ENCODE peak calls at places on chromosomes 12 and 14, in eight cellular contexts. J is Right ventricle myocardium inferior, B is C1 segment of cervical spinal cord, D is HT1080, P is NCI-H748 treated with DMSO at 0.1 percent for 48 hours, T is fibroblast of lung, F is T-helper 1 cell, K is hepatic stellate cell. G is an unnamed sample.

GRCh38 chr12:47820631-47821345 is 1.1 kb upstream of the HDAC7 start:
- DNase-seq in B (no peak), J (peak; percentile 90), K (peak; percentile 97), P (no peak), T (peak; percentile 95), F (no peak), D (peak; percentile 92), G (no peak)

GRCh38 chr14:32711103-32711680 is 227.5 kb upstream of the NPAS3 start:
- DNase-seq in D (peak; percentile 39), J (no peak), T (peak; percentile 64), F (peak; percentile 2), B (no peak), K (no peak), P (peak; percentile 66), G (no peak)

GRCh38 chr14:58965601-58966000 is 222.9 kb upstream of the DAAM1 start:
- DNase-seq in D (no peak), P (no peak), K (no peak), J (no peak), F (no peak), T (no peak), B (no peak), G (no peak)

GRCh38 chr14:67623114-67623513 is 3.4 kb downstream of the ARG2 start:
- DNase-seq in F (no peak), K (peak; percentile 8), J (no peak), T (peak; percentile 57), D (peak; percentile 68), B (no peak), P (no peak), G (no peak)

GRCh38 chr14:99057684-99058083 is 214.3 kb downstream of the BCL11B start:
- DNase-seq in D (no peak), B (no peak), P (no peak), T (no peak), F (no peak), J (no peak), K (no peak), G (no peak)

GRCh38 chr14:54450535-54450934 is 9.4 kb upstream of the CNIH1 start:
- DNase-seq in K (no peak), P (no peak), T (peak; percentile 72), J (no peak), F (no peak), D (peak; percentile 21), B (no peak), G (no peak)

GRCh38 chr12:92036771-92037453 is 108.7 kb downstream of the BTG1 start:
- DNase-seq in D (peak; percentile 13), T (peak; percentile 86), B (no peak), K (no peak), P (no peak), F (no peak), J (no peak), G (no peak)

GRCh38 chr12:26736563-26737486 is 96.2 kb downstream of the ITPR2 start:
- DNase-seq in J (no peak), F (no peak), P (no peak), B (no peak), D (peak; percentile 25), K (no peak), T (peak; percentile 50), G (no peak)

GRCh38 chr12:131194166-131194565 is 240.5 kb downstream of the ADGRD1 start:
- DNase-seq in F (no peak), P (no peak), T (no peak), B (no peak), D (peak; percentile 60), K (no peak), J (no peak), G (no peak)

GRCh38 chr12:28759334-28759733 is 389.7 kb upstream of the FAR2 start:
- DNase-seq in F (no peak), T (peak; percentile 21), K (no peak), P (no peak), J (no peak), B (no peak), D (peak; percentile 88), G (no peak)

GRCh38 chr12:3133410-3133793 is 56.2 kb downstream of the TSPAN9 start:
- DNase-seq in B (no peak), F (no peak), T (peak; percentile 41), J (no peak), D (no peak), P (no peak), K (peak; percentile 73), G (no peak)

GRCh38 chr12:52207106-52207505 is 15.3 kb upstream of the KRT80 start:
- DNase-seq in B (no peak), D (no peak), T (no peak), J (no peak), K (no peak), P (no peak), F (no peak), G (no peak)

GRCh38 chr12:95998611-95999300 is 2.6 kb upstream of the HAL start:
- DNase-seq in T (peak; percentile 69), D (peak; percentile 64), B (no peak), J (no peak), P (peak; percentile 74), K (peak; percentile 56), F (peak; percentile 81), G (no peak)

GRCh38 chr14:63677891-63678379 is 36.3 kb upstream of the WDR89 start:
- DNase-seq in F (no peak), K (peak; percentile 38), D (peak; percentile 4), B (no peak), P (no peak), T (no peak), J (no peak), G (no peak)

GRCh38 chr12:124423683-124424515 is 129.0 kb downstream of the RFLNA start:
- DNase-seq in F (no peak), P (no peak), T (no peak), K (no peak), D (no peak), J (no peak), B (no peak), G (no peak)